ENCODE peak calls at places on chromosomes 13 and 19, in seven cellular contexts. One of them, this sample, is unnamed.

GRCh38 chr13:19567820-19568534 is 6.6 kb upstream of the TPTE2 start:
- DNase-seq in GM23338: no peak
- DNase-seq in psoas muscle: no peak
- DNase-seq in HFF-Myc: no peak
- DNase-seq in ascending aorta: no peak
- DNase-seq in fibroblast of the aortic adventitia: no peak
- DNase-seq in breast epithelium: no peak
- DNase-seq in this sample: no peak

GRCh38 chr19:16180611-16181010 is 4.6 kb upstream of the FAM32A start:
- DNase-seq in GM23338: peak
- DNase-seq in psoas muscle: no peak
- DNase-seq in HFF-Myc: peak
- DNase-seq in ascending aorta: no peak
- DNase-seq in fibroblast of the aortic adventitia: peak
- DNase-seq in breast epithelium: no peak
- DNase-seq in this sample: peak

GRCh38 chr13:114088234-114088633 is 44.2 kb downstream of the RASA3 start:
- DNase-seq in GM23338: no peak
- DNase-seq in psoas muscle: no peak
- DNase-seq in HFF-Myc: no peak
- DNase-seq in ascending aorta: no peak
- DNase-seq in fibroblast of the aortic adventitia: no peak
- DNase-seq in breast epithelium: peak
- DNase-seq in this sample: no peak

GRCh38 chr13:28181413-28181812 is 43.1 kb downstream of the PAN3 start:
- DNase-seq in GM23338: no peak
- DNase-seq in psoas muscle: no peak
- DNase-seq in HFF-Myc: no peak
- DNase-seq in ascending aorta: no peak
- DNase-seq in fibroblast of the aortic adventitia: peak
- DNase-seq in breast epithelium: no peak
- DNase-seq in this sample: peak

GRCh38 chr13:30408319-30409101 is 13.8 kb upstream of the UBE2L5 start:
- DNase-seq in GM23338: peak
- DNase-seq in psoas muscle: peak
- DNase-seq in HFF-Myc: no peak
- DNase-seq in ascending aorta: peak
- DNase-seq in fibroblast of the aortic adventitia: peak
- DNase-seq in breast epithelium: peak
- DNase-seq in this sample: peak

GRCh38 chr13:71118779-71119364 is 748.1 kb downstream of the DACH1 start:
- DNase-seq in GM23338: no peak
- DNase-seq in psoas muscle: no peak
- DNase-seq in HFF-Myc: no peak
- DNase-seq in ascending aorta: no peak
- DNase-seq in fibroblast of the aortic adventitia: no peak
- DNase-seq in breast epithelium: no peak
- DNase-seq in this sample: no peak

GRCh38 chr13:46778879-46779278 is 18.1 kb downstream of the ESD start:
- DNase-seq in GM23338: no peak
- DNase-seq in psoas muscle: no peak
- DNase-seq in HFF-Myc: no peak
- DNase-seq in ascending aorta: no peak
- DNase-seq in fibroblast of the aortic adventitia: peak
- DNase-seq in breast epithelium: no peak
- DNase-seq in this sample: peak

GRCh38 chr13:111460548-111461444 is 140.4 kb downstream of the TEX29 start:
- DNase-seq in GM23338: peak
- DNase-seq in psoas muscle: peak
- DNase-seq in HFF-Myc: peak
- DNase-seq in ascending aorta: no peak
- DNase-seq in fibroblast of the aortic adventitia: peak
- DNase-seq in breast epithelium: no peak
- DNase-seq in this sample: peak

GRCh38 chr13:27627377-27627776 is 5.7 kb downstream of the POLR1D start:
- DNase-seq in GM23338: no peak
- DNase-seq in psoas muscle: no peak
- DNase-seq in HFF-Myc: no peak
- DNase-seq in ascending aorta: no peak
- DNase-seq in fibroblast of the aortic adventitia: no peak
- DNase-seq in breast epithelium: no peak
- DNase-seq in this sample: no peak

GRCh38 chr19:662207-662961 is 630 bp downstream of the RNF126 start:
- DNase-seq in GM23338: peak
- DNase-seq in psoas muscle: peak
- DNase-seq in HFF-Myc: no peak
- DNase-seq in ascending aorta: no peak
- DNase-seq in fibroblast of the aortic adventitia: peak
- DNase-seq in breast epithelium: no peak
- DNase-seq in this sample: no peak

GRCh38 chr13:87042946-87043345 is 628.2 kb upstream of the SLITRK5 start:
- DNase-seq in GM23338: no peak
- DNase-seq in psoas muscle: no peak
- DNase-seq in HFF-Myc: no peak
- DNase-seq in ascending aorta: no peak
- DNase-seq in fibroblast of the aortic adventitia: no peak
- DNase-seq in breast epithelium: no peak
- DNase-seq in this sample: no peak

DNA sequence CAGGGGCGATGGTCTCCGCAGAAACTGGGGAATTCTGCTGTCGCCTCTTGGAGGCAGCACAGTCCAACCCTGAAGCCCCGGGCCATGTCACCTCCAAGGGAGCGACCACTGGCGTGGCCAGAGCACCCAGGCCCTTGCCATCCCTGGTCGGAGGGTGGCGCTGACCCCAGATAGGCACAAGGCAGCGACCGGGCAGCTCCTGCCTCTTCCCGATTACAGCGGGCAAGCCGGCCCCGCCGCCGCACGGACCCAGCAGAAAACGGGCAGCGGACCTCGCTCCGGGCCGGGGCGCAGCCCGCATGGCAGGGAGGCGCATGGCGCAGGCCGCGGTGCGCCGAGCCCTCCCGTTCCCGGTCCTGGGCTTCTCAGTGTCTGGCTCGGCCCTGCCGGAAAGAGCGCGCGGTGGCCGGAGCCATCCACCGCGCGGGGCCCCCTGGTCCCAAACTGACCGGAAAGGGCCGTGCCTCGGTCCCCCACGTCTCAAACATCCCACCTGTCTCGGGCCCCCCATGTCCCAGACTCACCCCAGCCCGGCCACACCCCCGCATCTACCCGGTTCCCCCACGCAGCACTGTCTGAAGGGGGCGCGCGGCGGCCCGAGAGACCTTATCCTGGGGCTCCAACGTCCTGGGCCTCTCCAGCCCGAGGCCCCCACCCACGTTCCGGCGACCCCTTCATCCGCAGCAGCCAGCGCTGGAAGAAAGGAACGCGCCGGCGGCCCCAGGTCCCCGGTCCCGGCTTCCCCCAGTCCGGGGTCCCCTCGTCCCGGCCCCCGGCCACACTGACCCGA is 725 bp downstream of the CERS1 start:
- DNase-seq in GM23338: peak
- DNase-seq in psoas muscle: peak
- DNase-seq in HFF-Myc: no peak
- DNase-seq in ascending aorta: no peak
- DNase-seq in fibroblast of the aortic adventitia: peak
- DNase-seq in breast epithelium: no peak
- DNase-seq in this sample: peak
- TF ChIP-seq CTCF in GM23338: peak
- TF ChIP-seq CTCF in psoas muscle: peak
- TF ChIP-seq CTCF in HFF-Myc: peak
- TF ChIP-seq CTCF in ascending aorta: peak
- TF ChIP-seq CTCF in fibroblast of the aortic adventitia: peak
- TF ChIP-seq CTCF in breast epithelium: no peak
- TF ChIP-seq CTCF in this sample: peak

GRCh38 chr13:44573071-44573470 is 3.1 kb downstream of the TSC22D1 start:
- DNase-seq in GM23338: peak
- DNase-seq in psoas muscle: no peak
- DNase-seq in HFF-Myc: no peak
- DNase-seq in ascending aorta: no peak
- DNase-seq in fibroblast of the aortic adventitia: no peak
- DNase-seq in breast epithelium: no peak
- DNase-seq in this sample: no peak

GRCh38 chr13:44573790-44574465 is 2.2 kb downstream of the TSC22D1 start:
- DNase-seq in GM23338: peak
- DNase-seq in psoas muscle: no peak
- DNase-seq in HFF-Myc: peak
- DNase-seq in ascending aorta: no peak
- DNase-seq in fibroblast of the aortic adventitia: peak
- DNase-seq in breast epithelium: no peak
- DNase-seq in this sample: peak

GRCh38 chr13:44575741-44576395 is at the start of gene TSC22D1:
- DNase-seq in GM23338: peak
- DNase-seq in psoas muscle: peak
- DNase-seq in HFF-Myc: no peak
- DNase-seq in ascending aorta: no peak
- DNase-seq in fibroblast of the aortic adventitia: peak
- DNase-seq in breast epithelium: no peak
- DNase-seq in this sample: peak

GRCh38 chr13:44575035-44575434 is 1.1 kb downstream of the TSC22D1 start:
- DNase-seq in GM23338: no peak
- DNase-seq in psoas muscle: no peak
- DNase-seq in HFF-Myc: no peak
- DNase-seq in ascending aorta: no peak
- DNase-seq in fibroblast of the aortic adventitia: no peak
- DNase-seq in breast epithelium: no peak
- DNase-seq in this sample: no peak

DNA sequence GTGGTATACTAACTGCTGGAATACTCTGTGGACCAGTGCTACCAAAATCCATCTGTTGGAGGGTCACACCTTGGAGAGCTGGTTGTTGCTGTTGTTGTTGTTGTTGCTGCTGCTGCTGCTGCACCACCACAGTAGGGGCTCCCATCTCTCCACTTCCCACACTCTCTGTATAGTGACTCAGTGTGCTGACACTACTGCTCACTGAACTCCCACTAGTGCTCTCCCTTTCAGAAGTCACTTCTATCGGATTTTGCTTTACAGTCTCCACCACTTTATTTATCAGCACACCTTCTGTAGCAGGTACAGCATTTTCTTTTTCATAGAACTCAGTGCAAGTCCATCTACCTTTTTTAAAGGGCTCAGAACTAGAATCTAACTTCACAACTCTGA is 1.7 kb downstream of the TSC22D1 start:
- DNase-seq in GM23338: no peak
- DNase-seq in psoas muscle: no peak
- DNase-seq in HFF-Myc: no peak
- DNase-seq in ascending aorta: no peak
- DNase-seq in fibroblast of the aortic adventitia: no peak
- DNase-seq in breast epithelium: no peak
- DNase-seq in this sample: no peak
- H3K4me3 ChIP-seq in GM23338: peak
- H3K4me3 ChIP-seq in psoas muscle: peak
- H3K4me3 ChIP-seq in HFF-Myc: peak
- H3K4me3 ChIP-seq in ascending aorta: peak
- H3K4me3 ChIP-seq in fibroblast of the aortic adventitia: peak
- H3K4me3 ChIP-seq in breast epithelium: no peak
- H3K4me3 ChIP-seq in this sample: peak

DNA sequence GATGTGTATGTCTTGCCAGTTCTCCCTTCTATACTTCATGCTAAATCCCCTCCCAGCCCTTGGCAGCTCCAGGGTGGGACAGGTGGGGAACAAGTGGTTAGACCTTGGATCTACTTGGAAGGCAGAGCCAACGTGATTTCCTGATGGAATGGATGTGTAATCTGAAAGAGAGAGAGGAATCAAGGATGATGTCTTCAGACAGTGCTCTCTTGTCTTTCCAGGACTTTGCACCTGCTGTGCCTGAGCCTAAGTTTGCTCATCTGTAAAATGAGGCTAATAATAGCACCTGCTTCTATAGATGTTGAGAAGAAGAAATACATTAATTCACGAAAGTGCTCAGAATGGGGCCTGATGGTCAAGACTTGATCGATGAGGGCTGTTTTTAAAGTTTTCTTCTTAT is 7.0 kb upstream of the EGLN2 start:
- DNase-seq in GM23338: no peak
- DNase-seq in psoas muscle: no peak
- DNase-seq in HFF-Myc: no peak
- DNase-seq in ascending aorta: no peak
- DNase-seq in fibroblast of the aortic adventitia: no peak
- DNase-seq in breast epithelium: no peak
- DNase-seq in this sample: no peak
- TF ChIP-seq CTCF in GM23338: no peak
- TF ChIP-seq CTCF in psoas muscle: no peak
- TF ChIP-seq CTCF in HFF-Myc: no peak
- TF ChIP-seq CTCF in ascending aorta: no peak
- TF ChIP-seq CTCF in fibroblast of the aortic adventitia: no peak
- TF ChIP-seq CTCF in breast epithelium: no peak
- TF ChIP-seq CTCF in this sample: no peak

GRCh38 chr19:11540642-11541041 is 2.0 kb downstream of the CNN1 start:
- DNase-seq in GM23338: no peak
- DNase-seq in psoas muscle: no peak
- DNase-seq in HFF-Myc: no peak
- DNase-seq in ascending aorta: no peak
- DNase-seq in fibroblast of the aortic adventitia: no peak
- DNase-seq in breast epithelium: no peak
- DNase-seq in this sample: no peak

GRCh38 chr19:11535792-11536595 is 2.7 kb upstream of the CNN1 start:
- DNase-seq in GM23338: peak
- DNase-seq in psoas muscle: peak
- DNase-seq in HFF-Myc: peak
- DNase-seq in ascending aorta: peak
- DNase-seq in fibroblast of the aortic adventitia: peak
- DNase-seq in breast epithelium: peak
- DNase-seq in this sample: peak

GRCh38 chr19:11539495-11540365 is 1.1 kb downstream of the CNN1 start:
- DNase-seq in GM23338: peak
- DNase-seq in psoas muscle: no peak
- DNase-seq in HFF-Myc: no peak
- DNase-seq in ascending aorta: no peak
- DNase-seq in fibroblast of the aortic adventitia: no peak
- DNase-seq in breast epithelium: no peak
- DNase-seq in this sample: no peak

GRCh38 chr19:11541238-11541637 is 2.6 kb downstream of the CNN1 start:
- DNase-seq in GM23338: no peak
- DNase-seq in psoas muscle: no peak
- DNase-seq in HFF-Myc: no peak
- DNase-seq in ascending aorta: no peak
- DNase-seq in fibroblast of the aortic adventitia: no peak
- DNase-seq in breast epithelium: no peak
- DNase-seq in this sample: no peak

DNA sequence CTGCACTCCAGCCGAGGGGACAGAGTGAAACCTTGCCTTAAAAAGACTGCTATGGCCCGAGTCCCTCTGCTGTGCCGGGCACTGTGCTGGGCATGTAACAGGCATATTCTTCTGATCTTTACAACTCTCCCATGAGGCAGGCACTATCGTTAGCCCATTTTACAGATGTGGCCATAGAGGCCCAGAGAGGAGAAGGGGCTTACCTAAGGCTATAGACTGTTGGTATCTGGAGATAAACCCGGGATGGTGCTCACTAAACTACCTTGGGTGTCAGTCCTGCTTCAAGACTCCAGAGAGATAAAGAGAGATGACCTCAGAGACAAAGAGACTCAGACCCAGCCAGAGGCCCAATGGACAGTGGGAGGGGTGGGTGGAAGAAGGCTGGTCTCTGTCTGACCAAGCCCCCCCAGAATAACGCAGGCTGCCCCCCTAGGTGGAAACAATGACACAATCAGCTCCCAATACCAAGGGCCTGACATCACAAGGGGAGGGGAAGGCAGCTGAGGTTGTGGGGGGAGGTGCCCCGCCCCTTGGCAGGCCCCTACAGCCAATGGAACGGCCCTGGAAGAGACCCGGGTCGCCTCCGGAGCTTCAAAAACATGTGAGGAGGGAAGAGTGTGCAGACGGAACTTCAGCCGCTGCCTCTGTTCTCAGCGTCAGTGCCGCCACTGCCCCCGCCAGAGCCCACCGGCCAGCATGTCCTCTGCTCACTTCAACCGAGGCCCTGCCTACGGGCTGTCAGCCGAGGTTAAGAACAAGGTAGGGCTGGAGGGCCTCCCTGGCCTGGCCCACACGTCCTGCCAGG is at the start of gene CNN1:
- DNase-seq in GM23338: peak
- DNase-seq in psoas muscle: peak
- DNase-seq in HFF-Myc: no peak
- DNase-seq in ascending aorta: peak
- DNase-seq in fibroblast of the aortic adventitia: peak
- DNase-seq in breast epithelium: peak
- DNase-seq in this sample: peak
- H3K4me3 ChIP-seq in GM23338: peak
- H3K4me3 ChIP-seq in psoas muscle: peak
- H3K4me3 ChIP-seq in HFF-Myc: no peak
- H3K4me3 ChIP-seq in ascending aorta: peak
- H3K4me3 ChIP-seq in fibroblast of the aortic adventitia: no peak
- H3K4me3 ChIP-seq in breast epithelium: peak
- H3K4me3 ChIP-seq in this sample: peak

This sample was measured in foreskin fibroblast.